ENCODE peak calls at places on chromosome 15, in four cellular contexts. One of them, this sample, is unnamed.

GRCh38 chr15:42994546-42994945 is 74.0 kb upstream of the TTBK2 start:
- DNase-seq in tibial nerve: no peak
- DNase-seq in fibroblast of the aortic adventitia: peak
- DNase-seq in stimulated activated CD4-positive, alpha-beta T cell treated with anti-CD3 and anti-CD28 coated beads, Interleukin-2, amount 100 ng/mL, for 4 hours: no peak
- DNase-seq in this sample: no peak

GRCh38 chr15:71219646-71220045 is 104.4 kb downstream of the THSD4 start:
- DNase-seq in fibroblast of the aortic adventitia: peak
- DNase-seq in tibial nerve: no peak
- DNase-seq in stimulated activated CD4-positive, alpha-beta T cell treated with anti-CD3 and anti-CD28 coated beads, Interleukin-2, amount 100 ng/mL, for 4 hours: no peak
- DNase-seq in this sample: no peak

GRCh38 chr15:62457100-62457499 is 292.0 kb upstream of the C2CD4B start:
- DNase-seq in tibial nerve: no peak
- DNase-seq in stimulated activated CD4-positive, alpha-beta T cell treated with anti-CD3 and anti-CD28 coated beads, Interleukin-2, amount 100 ng/mL, for 4 hours: no peak
- DNase-seq in fibroblast of the aortic adventitia: no peak
- DNase-seq in this sample: no peak

GRCh38 chr15:74172751-74173544 is 562 bp upstream of the ISLR start:
- DNase-seq in fibroblast of the aortic adventitia: peak
- DNase-seq in tibial nerve: peak
- DNase-seq in stimulated activated CD4-positive, alpha-beta T cell treated with anti-CD3 and anti-CD28 coated beads, Interleukin-2, amount 100 ng/mL, for 4 hours: no peak
- DNase-seq in this sample: peak

GRCh38 chr15:80890341-80890972 is 99.2 kb downstream of the MESD start:
- DNase-seq in fibroblast of the aortic adventitia: peak
- DNase-seq in tibial nerve: no peak
- DNase-seq in stimulated activated CD4-positive, alpha-beta T cell treated with anti-CD3 and anti-CD28 coated beads, Interleukin-2, amount 100 ng/mL, for 4 hours: no peak
- DNase-seq in this sample: no peak

GRCh38 chr15:76904461-76905012 is 603 bp downstream of the SCAPER start:
- DNase-seq in tibial nerve: peak
- DNase-seq in fibroblast of the aortic adventitia: peak
- DNase-seq in stimulated activated CD4-positive, alpha-beta T cell treated with anti-CD3 and anti-CD28 coated beads, Interleukin-2, amount 100 ng/mL, for 4 hours: no peak
- DNase-seq in this sample: no peak

GRCh38 chr15:57611938-57612337 is 20.2 kb downstream of the MYZAP start:
- DNase-seq in tibial nerve: no peak
- DNase-seq in fibroblast of the aortic adventitia: peak
- DNase-seq in stimulated activated CD4-positive, alpha-beta T cell treated with anti-CD3 and anti-CD28 coated beads, Interleukin-2, amount 100 ng/mL, for 4 hours: no peak
- DNase-seq in this sample: no peak

GRCh38 chr15:37133619-37134018 is 33.3 kb upstream of the MEIS2 start:
- DNase-seq in fibroblast of the aortic adventitia: peak
- DNase-seq in tibial nerve: no peak
- DNase-seq in stimulated activated CD4-positive, alpha-beta T cell treated with anti-CD3 and anti-CD28 coated beads, Interleukin-2, amount 100 ng/mL, for 4 hours: no peak
- DNase-seq in this sample: no peak

GRCh38 chr15:67133738-67134576 is 68.6 kb downstream of the SMAD3 start:
- DNase-seq in tibial nerve: no peak
- DNase-seq in fibroblast of the aortic adventitia: peak
- DNase-seq in stimulated activated CD4-positive, alpha-beta T cell treated with anti-CD3 and anti-CD28 coated beads, Interleukin-2, amount 100 ng/mL, for 4 hours: peak
- DNase-seq in this sample: no peak

GRCh38 chr15:86080302-86080701 is 631 bp downstream of the AGBL1 start:
- DNase-seq in stimulated activated CD4-positive, alpha-beta T cell treated with anti-CD3 and anti-CD28 coated beads, Interleukin-2, amount 100 ng/mL, for 4 hours: no peak
- DNase-seq in tibial nerve: no peak
- DNase-seq in fibroblast of the aortic adventitia: no peak
- DNase-seq in this sample: no peak

GRCh38 chr15:73841756-73842590 is 31.4 kb upstream of the TBC1D21 start:
- DNase-seq in stimulated activated CD4-positive, alpha-beta T cell treated with anti-CD3 and anti-CD28 coated beads, Interleukin-2, amount 100 ng/mL, for 4 hours: no peak
- DNase-seq in fibroblast of the aortic adventitia: no peak
- DNase-seq in tibial nerve: no peak
- DNase-seq in this sample: no peak

GRCh38 chr15:70164156-70164900 is 66.6 kb upstream of the TLE3 start:
- DNase-seq in fibroblast of the aortic adventitia: no peak
- DNase-seq in stimulated activated CD4-positive, alpha-beta T cell treated with anti-CD3 and anti-CD28 coated beads, Interleukin-2, amount 100 ng/mL, for 4 hours: no peak
- DNase-seq in tibial nerve: no peak
- DNase-seq in this sample: no peak

GRCh38 chr15:61196711-61197110 is 32.4 kb downstream of the RORA start:
- DNase-seq in fibroblast of the aortic adventitia: no peak
- DNase-seq in tibial nerve: no peak
- DNase-seq in stimulated activated CD4-positive, alpha-beta T cell treated with anti-CD3 and anti-CD28 coated beads, Interleukin-2, amount 100 ng/mL, for 4 hours: no peak
- DNase-seq in this sample: no peak

GRCh38 chr15:68310178-68310810 is 32.7 kb downstream of the FEM1B start:
- DNase-seq in stimulated activated CD4-positive, alpha-beta T cell treated with anti-CD3 and anti-CD28 coated beads, Interleukin-2, amount 100 ng/mL, for 4 hours: no peak
- DNase-seq in tibial nerve: peak
- DNase-seq in fibroblast of the aortic adventitia: no peak
- DNase-seq in this sample: peak

GRCh38 chr15:81023483-81024264 is 23.0 kb downstream of the TLNRD1 start:
- DNase-seq in tibial nerve: peak
- DNase-seq in fibroblast of the aortic adventitia: peak
- DNase-seq in stimulated activated CD4-positive, alpha-beta T cell treated with anti-CD3 and anti-CD28 coated beads, Interleukin-2, amount 100 ng/mL, for 4 hours: no peak
- DNase-seq in this sample: peak

This sample was measured in right atrium auricular region.